ENCODE peak calls at places on chromosomes 5 and 9, in ten cellular contexts. Q, W, F, R, X, U, J, Z, E and O are unnamed samples.

GRCh38 chr9:74773886-74774479 is 113.7 kb downstream of the TRPM6 start:
- DNase-seq in Q (peak), W (peak), F (peak), R (peak), X (peak), U (no peak), J (peak), Z (peak), E (peak), O (peak)

GRCh38 chr9:79301549-79301948 is 270.2 kb upstream of the TLE4 start:
- DNase-seq in Q (no peak), W (no peak), F (no peak), R (no peak), X (no peak), U (no peak), J (no peak), Z (no peak), E (no peak), O (no peak)

GRCh38 chr9:89923961-89924504 is 319.2 kb downstream of the GADD45G start:
- DNase-seq in Q (peak), W (peak), F (no peak), R (no peak), X (peak), U (no peak), J (no peak), Z (peak), E (peak), O (peak)

GRCh38 chr5:38731461-38731860 is 114.4 kb upstream of the OSMR start:
- DNase-seq in Q (no peak), W (no peak), F (no peak), R (no peak), X (no peak), U (no peak), J (no peak), Z (no peak), E (no peak), O (no peak)

GRCh38 chr5:63125862-63126261 is 547.2 kb downstream of the LRRC70 start:
- DNase-seq in Q (no peak), W (no peak), F (no peak), R (no peak), X (no peak), U (no peak), J (no peak), Z (peak), E (no peak), O (no peak)

GRCh38 chr9:100561256-100561655 is 16.6 kb upstream of the CAVIN4 start:
- DNase-seq in Q (no peak), W (no peak), F (no peak), R (no peak), X (no peak), U (no peak), J (no peak), Z (no peak), E (no peak), O (no peak)

GRCh38 chr9:79580065-79580464 is 8.3 kb downstream of the TLE4 start:
- DNase-seq in Q (no peak), W (no peak), F (peak), R (no peak), X (no peak), U (no peak), J (no peak), Z (no peak), E (no peak), O (no peak)

GRCh38 chr5:37814699-37815098 is 25.1 kb downstream of the GDNF start:
- DNase-seq in Q (no peak), W (no peak), F (no peak), R (no peak), X (no peak), U (no peak), J (no peak), Z (no peak), E (no peak), O (no peak)

GRCh38 chr5:36688722-36689121 is 82.3 kb downstream of the SLC1A3 start:
- DNase-seq in Q (no peak), W (no peak), F (no peak), R (no peak), X (no peak), U (no peak), J (no peak), Z (peak), E (no peak), O (peak)

GRCh38 chr5:181170237-181170830 is 22.9 kb downstream of the OR2V2 start:
- DNase-seq in Q (no peak), W (no peak), F (peak), R (no peak), X (no peak), U (no peak), J (peak), Z (peak), E (no peak), O (no peak)

GRCh38 chr5:60700347-60700815 is 415 bp upstream of the DEPDC1B start:
- DNase-seq in Q (no peak), W (peak), F (peak), R (no peak), X (no peak), U (no peak), J (no peak), Z (no peak), E (no peak), O (no peak)

GRCh38 chr5:31270396-31270795 is 76.9 kb downstream of the CDH6 start:
- DNase-seq in Q (no peak), W (no peak), F (peak), R (no peak), X (no peak), U (no peak), J (no peak), Z (peak), E (no peak), O (no peak)

GRCh38 chr5:35880166-35880565 is 23.5 kb downstream of the IL7R start:
- DNase-seq in Q (no peak), W (no peak), F (no peak), R (no peak), X (no peak), U (no peak), J (no peak), Z (no peak), E (no peak), O (no peak)

GRCh38 chr5:61202213-61202612 is 39.9 kb upstream of the SMIM15 start:
- DNase-seq in Q (no peak), W (no peak), F (no peak), R (no peak), X (no peak), U (peak), J (no peak), Z (no peak), E (no peak), O (no peak)

GRCh38 chr5:135214897-135215616 is 181.0 kb upstream of the PITX1 start:
- DNase-seq in Q (peak), W (peak), F (no peak), R (no peak), X (no peak), U (no peak), J (peak), Z (no peak), E (no peak), O (peak)

GRCh38 chr9:86557918-86558317 is 203.7 kb upstream of the TUT7 start:
- DNase-seq in Q (no peak), W (no peak), F (no peak), R (no peak), X (no peak), U (no peak), J (no peak), Z (no peak), E (no peak), O (no peak)

GRCh38 chr5:140707812-140708211 is 7.6 kb downstream of the ZMAT2 start:
- DNase-seq in Q (no peak), W (no peak), F (no peak), R (no peak), X (no peak), U (no peak), J (no peak), Z (no peak), E (no peak), O (no peak)

GRCh38 chr5:28823231-28823630 is 1784.8 kb upstream of the CDH9 start:
- DNase-seq in Q (no peak), W (no peak), F (no peak), R (no peak), X (no peak), U (no peak), J (no peak), Z (no peak), E (no peak), O (no peak)

GRCh38 chr9:95778957-95779356 is 96.5 kb upstream of the ERCC6L2 start:
- DNase-seq in Q (peak), W (peak), F (no peak), R (no peak), X (no peak), U (no peak), J (no peak), Z (no peak), E (peak), O (no peak)

GRCh38 chr5:55226934-55227737 is at the start of gene MCIDAS:
- DNase-seq in Q (no peak), W (peak), F (peak), R (no peak), X (peak), U (peak), J (peak), Z (peak), E (peak), O (peak)

GRCh38 chr5:10315181-10315580 is 7.5 kb upstream of the CMBL start:
- DNase-seq in Q (no peak), W (no peak), F (no peak), R (no peak), X (no peak), U (no peak), J (no peak), Z (no peak), E (no peak), O (no peak)

GRCh38 chr5:149341846-149342245 is 3.5 kb upstream of the GRPEL2 start:
- DNase-seq in Q (no peak), W (no peak), F (no peak), R (no peak), X (no peak), U (no peak), J (no peak), Z (peak), E (no peak), O (no peak)

GRCh38 chr5:54518146-54519082 is 855 bp downstream of the SNX18 start:
- DNase-seq in Q (no peak), W (peak), F (peak), R (peak), X (peak), U (peak), J (peak), Z (peak), E (peak), O (peak)

GRCh38 chr9:99445920-99446319 is 223.8 kb downstream of the SEC61B start:
- DNase-seq in Q (no peak), W (no peak), F (no peak), R (no peak), X (no peak), U (no peak), J (no peak), Z (no peak), E (no peak), O (no peak)

GRCh38 chr9:91833096-91833877 is 116.7 kb downstream of the ROR2 start:
- DNase-seq in Q (no peak), W (no peak), F (no peak), R (no peak), X (no peak), U (no peak), J (peak), Z (no peak), E (no peak), O (no peak)

GRCh38 chr9:22116751-22117150 is 107.6 kb upstream of the CDKN2B start:
- DNase-seq in Q (no peak), W (no peak), F (no peak), R (no peak), X (no peak), U (no peak), J (no peak), Z (no peak), E (no peak), O (no peak)

GRCh38 chr9:130944510-130945058 is 5.5 kb upstream of the FIBCD1 start:
- DNase-seq in Q (no peak), W (no peak), F (no peak), R (no peak), X (no peak), U (no peak), J (no peak), Z (no peak), E (no peak), O (peak)

GRCh38 chr9:134929560-134930158 is 11.9 kb upstream of the FCN1 start:
- DNase-seq in Q (no peak), W (no peak), F (no peak), R (no peak), X (peak), U (peak), J (peak), Z (no peak), E (no peak), O (no peak)

GRCh38 chr5:134138416-134139376 is 24.2 kb downstream of the TCF7 start:
- DNase-seq in Q (peak), W (peak), F (no peak), R (no peak), X (peak), U (peak), J (no peak), Z (no peak), E (peak), O (peak)

GRCh38 chr5:137376127-137376526 is 123.0 kb downstream of the SPOCK1 start:
- DNase-seq in Q (no peak), W (no peak), F (no peak), R (peak), X (no peak), U (no peak), J (no peak), Z (no peak), E (no peak), O (peak)

GRCh38 chr5:136906545-136906944 is 541.2 kb upstream of the TRPC7 start:
- DNase-seq in Q (no peak), W (no peak), F (no peak), R (no peak), X (no peak), U (no peak), J (no peak), Z (no peak), E (no peak), O (no peak)

GRCh38 chr9:4293293-4293931 is 6.5 kb downstream of the GLIS3 start:
- DNase-seq in Q (peak), W (no peak), F (no peak), R (no peak), X (no peak), U (no peak), J (no peak), Z (peak), E (no peak), O (no peak)

GRCh38 chr5:115349001-115349817 is 52.8 kb upstream of the CCDC112 start:
- DNase-seq in Q (no peak), W (peak), F (no peak), R (no peak), X (no peak), U (no peak), J (no peak), Z (peak), E (peak), O (no peak)

GRCh38 chr5:60196382-60197113 is 303.0 kb upstream of the PDE4D start:
- DNase-seq in Q (no peak), W (no peak), F (peak), R (no peak), X (no peak), U (no peak), J (peak), Z (peak), E (no peak), O (peak)

GRCh38 chr5:69502375-69503143 is 10.0 kb downstream of the OCLN start:
- DNase-seq in Q (no peak), W (no peak), F (no peak), R (no peak), X (no peak), U (peak), J (no peak), Z (no peak), E (no peak), O (peak)

GRCh38 chr5:172771439-172772111 is 580 bp upstream of the DUSP1 start:
- DNase-seq in Q (no peak), W (no peak), F (peak), R (no peak), X (no peak), U (no peak), J (no peak), Z (no peak), E (peak), O (no peak)

DNA sequence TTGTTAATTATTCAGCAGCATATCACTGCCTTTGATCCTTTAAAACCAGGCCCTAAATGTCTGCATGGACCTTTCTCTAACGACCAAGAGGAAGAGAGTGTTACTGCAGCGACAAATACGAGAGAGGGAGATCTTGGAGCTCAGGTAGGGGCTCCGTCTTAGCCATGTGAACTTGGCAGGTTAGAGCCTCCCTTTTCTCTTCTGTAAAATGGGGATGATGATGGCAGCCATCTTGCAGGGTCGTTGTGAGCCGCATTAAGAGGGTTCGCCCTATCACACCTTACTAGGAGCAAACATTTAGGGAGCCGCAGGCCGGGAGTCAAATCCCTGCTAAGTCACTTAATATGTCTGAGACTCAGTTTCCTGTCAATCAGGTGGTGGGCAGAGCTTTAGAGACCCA is 1.6 kb downstream of the ENG start:
- DNase-seq in Q (no peak), W (no peak), F (no peak), R (no peak), X (no peak), U (no peak), J (no peak), Z (no peak), E (no peak), O (no peak)
- H3K4me3 ChIP-seq in Q (peak), W (peak), F (no peak), R (peak), X (peak), U (no peak), J (peak), Z (no peak), E (no peak), O (no peak)

GRCh38 chr9:109248133-109248581 is 72.7 kb downstream of the EPB41L4B start:
- DNase-seq in Q (no peak), W (no peak), F (peak), R (no peak), X (no peak), U (no peak), J (no peak), Z (peak), E (peak), O (no peak)

GRCh38 chr9:109250311-109250741 is 70.5 kb downstream of the EPB41L4B start:
- DNase-seq in Q (no peak), W (no peak), F (no peak), R (no peak), X (no peak), U (no peak), J (no peak), Z (no peak), E (no peak), O (no peak)

GRCh38 chr9:109250771-109251079 is 70.1 kb downstream of the EPB41L4B start:
- DNase-seq in Q (no peak), W (no peak), F (no peak), R (no peak), X (no peak), U (no peak), J (no peak), Z (no peak), E (no peak), O (no peak)

GRCh38 chr9:109251080-109251775 is 69.6 kb downstream of the EPB41L4B start:
- DNase-seq in Q (no peak), W (peak), F (no peak), R (no peak), X (peak), U (no peak), J (no peak), Z (peak), E (peak), O (no peak)

DNA sequence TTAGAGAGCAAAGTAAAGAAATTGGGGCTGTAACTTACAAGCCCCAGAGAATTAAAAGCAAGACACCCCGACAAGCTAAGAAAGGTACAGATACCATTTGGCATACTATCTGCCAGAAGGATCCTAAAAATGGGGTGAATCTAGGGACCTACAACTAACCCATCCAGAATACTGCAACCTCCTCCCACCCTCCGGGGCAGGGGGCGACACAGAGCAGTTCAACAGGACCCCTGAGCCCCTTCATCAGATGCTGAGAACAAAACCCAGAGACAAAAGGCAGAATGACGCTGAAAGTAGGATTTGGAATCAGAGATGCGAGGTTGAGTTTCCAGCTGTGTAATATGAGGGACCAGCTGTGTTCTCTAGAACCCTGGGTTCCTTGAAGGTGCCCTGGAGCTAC is 71.2 kb downstream of the EPB41L4B start:
- DNase-seq in Q (no peak), W (no peak), F (no peak), R (no peak), X (no peak), U (no peak), J (no peak), Z (no peak), E (no peak), O (peak)
- TF ChIP-seq CTCF in Q (no peak), W (no peak), F (peak), R (no peak), X (no peak), U (no peak), J (no peak), Z (no peak), E (peak), O (peak)

GRCh38 chr9:105475302-105475701 is 27.5 kb downstream of the FSD1L start:
- DNase-seq in Q (no peak), W (no peak), F (no peak), R (no peak), X (no peak), U (no peak), J (no peak), Z (peak), E (no peak), O (no peak)

GRCh38 chr9:105468875-105469274 is 21.0 kb downstream of the FSD1L start:
- DNase-seq in Q (no peak), W (no peak), F (no peak), R (no peak), X (no peak), U (no peak), J (no peak), Z (no peak), E (no peak), O (no peak)

GRCh38 chr9:105473221-105473620 is 25.4 kb downstream of the FSD1L start:
- DNase-seq in Q (no peak), W (no peak), F (no peak), R (no peak), X (no peak), U (no peak), J (no peak), Z (no peak), E (no peak), O (no peak)
- H3K4me3 ChIP-seq in Q (no peak), W (no peak), F (no peak), R (no peak), X (no peak), U (no peak), J (no peak), Z (no peak), E (no peak), O (no peak)

GRCh38 chr9:118034701-118035100 is 330.5 kb downstream of the TLR4 start:
- DNase-seq in Q (no peak), W (no peak), F (no peak), R (no peak), X (no peak), U (no peak), J (no peak), Z (no peak), E (no peak), O (no peak)

GRCh38 chr9:118038713-118039112 is 334.5 kb downstream of the TLR4 start:
- DNase-seq in Q (no peak), W (no peak), F (no peak), R (no peak), X (no peak), U (no peak), J (no peak), Z (no peak), E (no peak), O (peak)
- TF ChIP-seq CTCF in Q (no peak), W (no peak), F (no peak), R (no peak), X (no peak), U (no peak), J (no peak), Z (no peak), E (no peak), O (peak)

GRCh38 chr5:132812949-132813598 is at the start of gene SOWAHA:
- DNase-seq in Q (no peak), W (peak), F (peak), R (no peak), X (no peak), U (no peak), J (peak), Z (peak), E (peak), O (peak)
- H3K4me3 ChIP-seq in Q (peak), W (peak), F (peak), R (peak), X (peak), U (peak), J (peak), Z (peak), E (peak), O (peak)

DNA sequence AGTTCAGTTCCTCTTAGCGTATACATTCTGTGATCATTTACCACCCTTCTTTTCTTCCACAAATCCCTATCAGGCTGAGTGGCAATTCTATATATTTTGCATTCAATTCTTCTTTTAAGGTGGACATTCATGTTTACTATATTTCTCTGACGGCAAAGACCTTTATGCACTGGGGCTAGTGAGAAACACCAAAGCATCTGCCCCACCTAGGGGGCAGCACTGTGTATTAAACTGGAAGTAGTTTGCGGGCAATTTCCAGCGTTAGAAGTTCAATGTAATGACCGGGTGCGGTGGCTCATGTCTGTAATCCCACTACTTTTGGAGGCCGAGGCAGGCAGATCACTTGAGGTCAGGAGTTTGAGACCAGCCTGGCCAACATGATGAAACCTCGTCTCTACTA is 27.9 kb upstream of the FBXL7 start:
- DNase-seq in Q (no peak), W (no peak), F (no peak), R (no peak), X (no peak), U (no peak), J (no peak), Z (no peak), E (no peak), O (peak)
- TF ChIP-seq CTCF in Q (no peak), W (no peak), F (peak), R (no peak), X (no peak), U (no peak), J (no peak), Z (no peak), E (no peak), O (peak)